ENCODE peak calls at places on chromosomes 4 and X, in eight cellular contexts. One of them, this sample, is unnamed. For H3K4me1, the result is how much of the 10 kb centered on the place peaks cover.

GRCh38 chr4:158810487-158811215 is 41.8 kb downstream of the FNIP2 start:
- DNase-seq in PC-9: peak
- DNase-seq in HCT116: peak
- DNase-seq in astrocyte: peak
- DNase-seq in A673: peak
- DNase-seq in hepatocyte: peak
- DNase-seq in fibroblast of lung: peak
- DNase-seq in MM.1S: no peak
- DNase-seq in this sample: peak

GRCh38 chr4:184444953-184445309 is 29.4 kb downstream of the IRF2 start:
- DNase-seq in PC-9: no peak
- DNase-seq in HCT116: no peak
- DNase-seq in astrocyte: no peak
- DNase-seq in A673: no peak
- DNase-seq in hepatocyte: no peak
- DNase-seq in fibroblast of lung: no peak
- DNase-seq in MM.1S: no peak
- DNase-seq in this sample: no peak

GRCh38 chr4:51943221-51943620 is 76.9 kb downstream of the LRRC66 start:
- DNase-seq in PC-9: peak
- DNase-seq in HCT116: no peak
- DNase-seq in astrocyte: peak
- DNase-seq in A673: no peak
- DNase-seq in hepatocyte: no peak
- DNase-seq in fibroblast of lung: no peak
- DNase-seq in MM.1S: no peak
- DNase-seq in this sample: no peak

GRCh38 chrX:24277405-24277804 is 36.5 kb downstream of the SUPT20HL2 start:
- DNase-seq in PC-9: no peak
- DNase-seq in HCT116: no peak
- DNase-seq in astrocyte: no peak
- DNase-seq in A673: no peak
- DNase-seq in hepatocyte: no peak
- DNase-seq in fibroblast of lung: no peak
- DNase-seq in MM.1S: no peak
- DNase-seq in this sample: no peak

GRCh38 chr4:17497890-17498523 is 13.9 kb downstream of the QDPR start:
- DNase-seq in PC-9: no peak
- DNase-seq in HCT116: no peak
- DNase-seq in astrocyte: no peak
- DNase-seq in A673: no peak
- DNase-seq in hepatocyte: no peak
- DNase-seq in fibroblast of lung: peak
- DNase-seq in MM.1S: no peak
- DNase-seq in this sample: no peak

GRCh38 chr4:142406051-142406549 is 440.0 kb downstream of the INPP4B start:
- DNase-seq in PC-9: peak
- DNase-seq in HCT116: no peak
- DNase-seq in astrocyte: peak
- DNase-seq in A673: no peak
- DNase-seq in hepatocyte: peak
- DNase-seq in fibroblast of lung: peak
- DNase-seq in MM.1S: peak
- DNase-seq in this sample: no peak

GRCh38 chr4:138677212-138677611 is 338.4 kb upstream of the NOCT start:
- DNase-seq in PC-9: no peak
- DNase-seq in HCT116: no peak
- DNase-seq in astrocyte: no peak
- DNase-seq in A673: no peak
- DNase-seq in hepatocyte: peak
- DNase-seq in fibroblast of lung: no peak
- DNase-seq in MM.1S: no peak
- DNase-seq in this sample: no peak

GRCh38 chrX:131306602-131307001 is 17.5 kb upstream of the IGSF1 start:
- DNase-seq in PC-9: no peak
- DNase-seq in HCT116: no peak
- DNase-seq in astrocyte: peak
- DNase-seq in A673: no peak
- DNase-seq in hepatocyte: no peak
- DNase-seq in fibroblast of lung: no peak
- DNase-seq in MM.1S: no peak
- DNase-seq in this sample: no peak

GRCh38 chrX:44157858-44158257 is 184.7 kb upstream of the NDP start:
- DNase-seq in PC-9: no peak
- DNase-seq in HCT116: no peak
- DNase-seq in astrocyte: peak
- DNase-seq in A673: no peak
- DNase-seq in hepatocyte: no peak
- DNase-seq in fibroblast of lung: peak
- DNase-seq in MM.1S: no peak
- DNase-seq in this sample: no peak

GRCh38 chr4:85929926-85930325 is 429.9 kb downstream of the MAPK10 start:
- DNase-seq in PC-9: no peak
- DNase-seq in HCT116: no peak
- DNase-seq in astrocyte: no peak
- DNase-seq in A673: no peak
- DNase-seq in hepatocyte: peak
- DNase-seq in fibroblast of lung: no peak
- DNase-seq in MM.1S: no peak
- DNase-seq in this sample: peak

GRCh38 chr4:40547446-40548132 is 82.1 kb downstream of the RBM47 start:
- DNase-seq in PC-9: no peak
- DNase-seq in HCT116: no peak
- DNase-seq in astrocyte: peak
- DNase-seq in A673: no peak
- DNase-seq in hepatocyte: no peak
- DNase-seq in fibroblast of lung: no peak
- DNase-seq in MM.1S: no peak
- DNase-seq in this sample: no peak

GRCh38 chrX:1391370-1391706 is 575 bp downstream of the SLC25A6 start:
- DNase-seq in PC-9: peak
- DNase-seq in HCT116: no peak
- DNase-seq in astrocyte: no peak
- DNase-seq in A673: no peak
- DNase-seq in hepatocyte: peak
- DNase-seq in fibroblast of lung: no peak
- DNase-seq in MM.1S: no peak
- DNase-seq in this sample: peak

GRCh38 chr4:172996571-172997216 is 171.9 kb upstream of the GALNT7 start:
- DNase-seq in PC-9: no peak
- DNase-seq in HCT116: no peak
- DNase-seq in astrocyte: peak
- DNase-seq in A673: no peak
- DNase-seq in hepatocyte: peak
- DNase-seq in fibroblast of lung: peak
- DNase-seq in MM.1S: no peak
- DNase-seq in this sample: no peak

GRCh38 chr4:4509521-4509920 is 32.3 kb downstream of the STX18 start:
- DNase-seq in PC-9: no peak
- DNase-seq in HCT116: no peak
- DNase-seq in astrocyte: no peak
- DNase-seq in A673: no peak
- DNase-seq in hepatocyte: no peak
- DNase-seq in fibroblast of lung: no peak
- DNase-seq in MM.1S: no peak
- DNase-seq in this sample: no peak

GRCh38 chrX:110204986-110205385 is 112.9 kb downstream of the AMMECR1 start:
- DNase-seq in PC-9: no peak
- DNase-seq in HCT116: no peak
- DNase-seq in astrocyte: peak
- DNase-seq in A673: no peak
- DNase-seq in hepatocyte: no peak
- DNase-seq in fibroblast of lung: peak
- DNase-seq in MM.1S: no peak
- DNase-seq in this sample: no peak

GRCh38 chr4:48141048-48141447 is 7.0 kb upstream of the TXK start:
- DNase-seq in PC-9: peak
- DNase-seq in HCT116: no peak
- DNase-seq in astrocyte: peak
- DNase-seq in A673: peak
- DNase-seq in hepatocyte: peak
- DNase-seq in fibroblast of lung: peak
- DNase-seq in MM.1S: peak
- DNase-seq in this sample: peak

GRCh38 chrX:29299689-29300088 is 712.4 kb downstream of the IL1RAPL1 start:
- DNase-seq in PC-9: no peak
- DNase-seq in HCT116: peak
- DNase-seq in astrocyte: peak
- DNase-seq in A673: no peak
- DNase-seq in hepatocyte: no peak
- DNase-seq in fibroblast of lung: peak
- DNase-seq in MM.1S: no peak
- DNase-seq in this sample: no peak

GRCh38 chr4:122771724-122772123 is 39.2 kb downstream of the BBS12 start:
- DNase-seq in PC-9: no peak
- DNase-seq in HCT116: no peak
- DNase-seq in astrocyte: no peak
- DNase-seq in A673: no peak
- DNase-seq in hepatocyte: no peak
- DNase-seq in fibroblast of lung: no peak
- DNase-seq in MM.1S: no peak
- DNase-seq in this sample: no peak

GRCh38 chrX:47706575-47706974 is 47.6 kb upstream of the UXT start:
- DNase-seq in PC-9: no peak
- DNase-seq in HCT116: no peak
- DNase-seq in astrocyte: peak
- DNase-seq in A673: no peak
- DNase-seq in hepatocyte: no peak
- DNase-seq in fibroblast of lung: peak
- DNase-seq in MM.1S: no peak
- DNase-seq in this sample: no peak

GRCh38 chr4:72984351-72984750 is 85.2 kb downstream of the COX18 start:
- DNase-seq in PC-9: no peak
- DNase-seq in HCT116: no peak
- DNase-seq in astrocyte: no peak
- DNase-seq in A673: no peak
- DNase-seq in hepatocyte: no peak
- DNase-seq in fibroblast of lung: no peak
- DNase-seq in MM.1S: peak
- DNase-seq in this sample: no peak
- TF ChIP-seq EZH2 in PC-9: no peak
- TF ChIP-seq EZH2 in HCT116: no peak
- TF ChIP-seq EZH2 in astrocyte: no peak
- TF ChIP-seq EZH2 in A673: no peak
- TF ChIP-seq EZH2 in hepatocyte: no peak
- TF ChIP-seq EZH2 in fibroblast of lung: no peak
- TF ChIP-seq EZH2 in MM.1S: no peak
- TF ChIP-seq EZH2 in this sample: no peak

GRCh38 chrX:153882557-153882956 is 3.4 kb downstream of the L1CAM start:
- DNase-seq in PC-9: no peak
- DNase-seq in HCT116: no peak
- DNase-seq in astrocyte: no peak
- DNase-seq in A673: no peak
- DNase-seq in hepatocyte: no peak
- DNase-seq in fibroblast of lung: no peak
- DNase-seq in MM.1S: no peak
- DNase-seq in this sample: no peak

GRCh38 chrX:153880440-153880815 is 5.5 kb downstream of the L1CAM start:
- DNase-seq in PC-9: no peak
- DNase-seq in HCT116: no peak
- DNase-seq in astrocyte: no peak
- DNase-seq in A673: no peak
- DNase-seq in hepatocyte: no peak
- DNase-seq in fibroblast of lung: no peak
- DNase-seq in MM.1S: no peak
- DNase-seq in this sample: no peak

GRCh38 chrX:153881281-153881680 is 4.7 kb downstream of the L1CAM start:
- DNase-seq in PC-9: no peak
- DNase-seq in HCT116: no peak
- DNase-seq in astrocyte: no peak
- DNase-seq in A673: no peak
- DNase-seq in hepatocyte: no peak
- DNase-seq in fibroblast of lung: no peak
- DNase-seq in MM.1S: no peak
- DNase-seq in this sample: no peak

GRCh38 chrX:153883163-153883843 is 2.7 kb downstream of the L1CAM start:
- DNase-seq in PC-9: no peak
- DNase-seq in HCT116: no peak
- DNase-seq in astrocyte: no peak
- DNase-seq in A673: no peak
- DNase-seq in hepatocyte: no peak
- DNase-seq in fibroblast of lung: no peak
- DNase-seq in MM.1S: no peak
- DNase-seq in this sample: no peak

DNA sequence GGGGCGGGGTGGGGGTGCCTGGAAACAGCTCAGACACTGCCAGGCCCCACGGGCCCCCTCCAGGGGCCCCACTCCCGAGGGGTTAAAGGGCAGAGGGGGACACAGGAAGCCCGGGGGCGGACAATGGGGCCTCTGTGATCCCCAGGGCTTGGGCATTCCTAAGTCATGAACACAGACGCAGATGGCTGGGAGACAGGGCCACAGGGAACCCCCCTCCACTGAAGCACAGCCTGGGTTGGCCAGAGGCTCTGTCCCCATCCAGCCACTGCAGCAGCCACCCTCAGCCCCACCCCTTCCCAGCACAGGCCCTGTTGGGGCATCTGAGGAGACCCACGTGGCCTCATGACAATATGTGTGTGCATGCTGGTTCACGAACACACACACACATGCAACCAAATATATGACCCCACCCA is 3.9 kb downstream of the L1CAM start:
- DNase-seq in PC-9: no peak
- DNase-seq in HCT116: no peak
- DNase-seq in astrocyte: no peak
- DNase-seq in A673: no peak
- DNase-seq in hepatocyte: no peak
- DNase-seq in fibroblast of lung: no peak
- DNase-seq in MM.1S: no peak
- DNase-seq in this sample: no peak
- H3K4me1 ChIP-seq in PC-9: under half
- H3K4me1 ChIP-seq in HCT116: under half
- H3K4me1 ChIP-seq in astrocyte: under half
- H3K4me1 ChIP-seq in A673: under half
- H3K4me1 ChIP-seq in hepatocyte: under half
- H3K4me1 ChIP-seq in fibroblast of lung: under half
- H3K4me1 ChIP-seq in MM.1S: under half
- H3K4me1 ChIP-seq in this sample: under half

DNA sequence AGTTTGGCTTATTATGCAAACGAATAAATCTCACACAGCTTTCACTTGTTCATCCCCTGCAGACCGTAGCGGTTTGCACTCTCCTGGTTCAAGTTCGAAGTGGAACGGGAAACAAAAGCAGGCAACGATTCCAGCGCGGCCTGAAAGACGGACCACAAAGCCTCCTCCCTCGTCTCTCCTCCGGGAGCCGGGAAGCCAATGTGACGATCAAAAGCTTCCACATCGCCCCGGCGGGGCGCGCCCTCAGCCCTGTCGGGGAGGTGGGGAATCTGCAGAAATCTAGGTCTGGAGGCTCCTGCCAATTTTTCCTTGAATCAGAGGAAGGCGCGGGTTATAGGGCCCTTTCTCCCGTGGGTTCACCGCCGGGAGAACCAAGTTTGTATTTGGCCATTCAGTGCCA is 16.9 kb upstream of the ZIC3 start:
- DNase-seq in PC-9: no peak
- DNase-seq in HCT116: no peak
- DNase-seq in astrocyte: no peak
- DNase-seq in A673: no peak
- DNase-seq in hepatocyte: no peak
- DNase-seq in fibroblast of lung: no peak
- DNase-seq in MM.1S: no peak
- DNase-seq in this sample: peak
- TF ChIP-seq EZH2 in PC-9: no peak
- TF ChIP-seq EZH2 in HCT116: no peak
- TF ChIP-seq EZH2 in astrocyte: no peak
- TF ChIP-seq EZH2 in A673: no peak
- TF ChIP-seq EZH2 in hepatocyte: no peak
- TF ChIP-seq EZH2 in fibroblast of lung: no peak
- TF ChIP-seq EZH2 in MM.1S: no peak
- TF ChIP-seq EZH2 in this sample: peak

GRCh38 chrX:56728752-56729151 is 291 bp upstream of the NBDY start:
- DNase-seq in PC-9: no peak
- DNase-seq in HCT116: no peak
- DNase-seq in astrocyte: no peak
- DNase-seq in A673: peak
- DNase-seq in hepatocyte: peak
- DNase-seq in fibroblast of lung: peak
- DNase-seq in MM.1S: peak
- DNase-seq in this sample: no peak
- H3K4me1 ChIP-seq in PC-9: under half
- H3K4me1 ChIP-seq in HCT116: under half
- H3K4me1 ChIP-seq in astrocyte: under half
- H3K4me1 ChIP-seq in A673: under half
- H3K4me1 ChIP-seq in hepatocyte: under half
- H3K4me1 ChIP-seq in fibroblast of lung: under half
- H3K4me1 ChIP-seq in MM.1S: under half
- H3K4me1 ChIP-seq in this sample: under half

This sample was measured in neural progenitor cell.